ENCODE peak calls at places on chromosomes 2 and 18, in eight cellular contexts. One of them, this sample, is unnamed.

GRCh38 chr2:19890104-19890503 is 11.7 kb downstream of the TTC32 start:
- DNase-seq in activated CD4-positive, alpha-beta T cell treated with anti-CD3 and anti-CD28 coated beads, Interleukin-2, amount 50 U/mL, for 48 hours: no peak
- DNase-seq in epithelial cell of esophagus: no peak
- DNase-seq in NCI-H1048: no peak
- DNase-seq in H54: no peak
- DNase-seq in amygdala: no peak
- DNase-seq in stimulated activated CD8-positive, alpha-beta memory T cell treated with anti-CD3 and anti-CD28 coated beads, Interleukin-15, amount 100 ng/mL, for 4 hours: no peak
- DNase-seq in stimulated activated CD4-positive, alpha-beta T cell treated with anti-CD3 and anti-CD28 coated beads, Interleukin-15, amount 100 ng/mL, for 1 hour: no peak
- DNase-seq in this sample: no peak

GRCh38 chr2:27779417-27780055 is 8.0 kb downstream of the MRPL33 start:
- DNase-seq in activated CD4-positive, alpha-beta T cell treated with anti-CD3 and anti-CD28 coated beads, Interleukin-2, amount 50 U/mL, for 48 hours: no peak
- DNase-seq in epithelial cell of esophagus: no peak
- DNase-seq in NCI-H1048: no peak
- DNase-seq in H54: no peak
- DNase-seq in amygdala: no peak
- DNase-seq in stimulated activated CD8-positive, alpha-beta memory T cell treated with anti-CD3 and anti-CD28 coated beads, Interleukin-15, amount 100 ng/mL, for 4 hours: no peak
- DNase-seq in stimulated activated CD4-positive, alpha-beta T cell treated with anti-CD3 and anti-CD28 coated beads, Interleukin-15, amount 100 ng/mL, for 1 hour: no peak
- DNase-seq in this sample: no peak

GRCh38 chr2:218272531-218273212 is 2.4 kb downstream of the PNKD start:
- DNase-seq in activated CD4-positive, alpha-beta T cell treated with anti-CD3 and anti-CD28 coated beads, Interleukin-2, amount 50 U/mL, for 48 hours: peak; percentile 85
- DNase-seq in epithelial cell of esophagus: peak; percentile 98
- DNase-seq in NCI-H1048: peak; percentile 29
- DNase-seq in H54: peak; percentile 86
- DNase-seq in amygdala: peak; percentile 71
- DNase-seq in stimulated activated CD8-positive, alpha-beta memory T cell treated with anti-CD3 and anti-CD28 coated beads, Interleukin-15, amount 100 ng/mL, for 4 hours: peak; percentile 64
- DNase-seq in stimulated activated CD4-positive, alpha-beta T cell treated with anti-CD3 and anti-CD28 coated beads, Interleukin-15, amount 100 ng/mL, for 1 hour: peak; percentile 64
- DNase-seq in this sample: peak; percentile 84

GRCh38 chr2:99512081-99512480 is 22.3 kb upstream of the REV1 start:
- DNase-seq in activated CD4-positive, alpha-beta T cell treated with anti-CD3 and anti-CD28 coated beads, Interleukin-2, amount 50 U/mL, for 48 hours: no peak
- DNase-seq in epithelial cell of esophagus: no peak
- DNase-seq in NCI-H1048: no peak
- DNase-seq in H54: no peak
- DNase-seq in amygdala: no peak
- DNase-seq in stimulated activated CD8-positive, alpha-beta memory T cell treated with anti-CD3 and anti-CD28 coated beads, Interleukin-15, amount 100 ng/mL, for 4 hours: no peak
- DNase-seq in stimulated activated CD4-positive, alpha-beta T cell treated with anti-CD3 and anti-CD28 coated beads, Interleukin-15, amount 100 ng/mL, for 1 hour: no peak
- DNase-seq in this sample: no peak

GRCh38 chr2:16707014-16707413 is 41.4 kb upstream of the CYRIA start:
- DNase-seq in activated CD4-positive, alpha-beta T cell treated with anti-CD3 and anti-CD28 coated beads, Interleukin-2, amount 50 U/mL, for 48 hours: no peak
- DNase-seq in epithelial cell of esophagus: no peak
- DNase-seq in NCI-H1048: no peak
- DNase-seq in H54: no peak
- DNase-seq in amygdala: no peak
- DNase-seq in stimulated activated CD8-positive, alpha-beta memory T cell treated with anti-CD3 and anti-CD28 coated beads, Interleukin-15, amount 100 ng/mL, for 4 hours: no peak
- DNase-seq in stimulated activated CD4-positive, alpha-beta T cell treated with anti-CD3 and anti-CD28 coated beads, Interleukin-15, amount 100 ng/mL, for 1 hour: no peak
- DNase-seq in this sample: no peak

GRCh38 chr18:46179306-46179705 is 75.1 kb downstream of the HAUS1 start:
- DNase-seq in activated CD4-positive, alpha-beta T cell treated with anti-CD3 and anti-CD28 coated beads, Interleukin-2, amount 50 U/mL, for 48 hours: no peak
- DNase-seq in epithelial cell of esophagus: no peak
- DNase-seq in NCI-H1048: no peak
- DNase-seq in H54: no peak
- DNase-seq in amygdala: no peak
- DNase-seq in stimulated activated CD8-positive, alpha-beta memory T cell treated with anti-CD3 and anti-CD28 coated beads, Interleukin-15, amount 100 ng/mL, for 4 hours: no peak
- DNase-seq in stimulated activated CD4-positive, alpha-beta T cell treated with anti-CD3 and anti-CD28 coated beads, Interleukin-15, amount 100 ng/mL, for 1 hour: no peak
- DNase-seq in this sample: no peak

GRCh38 chr2:55232863-55233657 is 572 bp downstream of the RPS27A start:
- DNase-seq in activated CD4-positive, alpha-beta T cell treated with anti-CD3 and anti-CD28 coated beads, Interleukin-2, amount 50 U/mL, for 48 hours: peak; percentile 40
- DNase-seq in epithelial cell of esophagus: peak; percentile 39
- DNase-seq in NCI-H1048: no peak
- DNase-seq in H54: no peak
- DNase-seq in amygdala: no peak
- DNase-seq in stimulated activated CD8-positive, alpha-beta memory T cell treated with anti-CD3 and anti-CD28 coated beads, Interleukin-15, amount 100 ng/mL, for 4 hours: no peak
- DNase-seq in stimulated activated CD4-positive, alpha-beta T cell treated with anti-CD3 and anti-CD28 coated beads, Interleukin-15, amount 100 ng/mL, for 1 hour: peak; percentile 29
- DNase-seq in this sample: no peak

GRCh38 chr2:105721991-105722511 is 22.7 kb upstream of the NCK2 start:
- DNase-seq in activated CD4-positive, alpha-beta T cell treated with anti-CD3 and anti-CD28 coated beads, Interleukin-2, amount 50 U/mL, for 48 hours: no peak
- DNase-seq in epithelial cell of esophagus: no peak
- DNase-seq in NCI-H1048: no peak
- DNase-seq in H54: no peak
- DNase-seq in amygdala: no peak
- DNase-seq in stimulated activated CD8-positive, alpha-beta memory T cell treated with anti-CD3 and anti-CD28 coated beads, Interleukin-15, amount 100 ng/mL, for 4 hours: no peak
- DNase-seq in stimulated activated CD4-positive, alpha-beta T cell treated with anti-CD3 and anti-CD28 coated beads, Interleukin-15, amount 100 ng/mL, for 1 hour: no peak
- DNase-seq in this sample: no peak

GRCh38 chr2:106267997-106268396 is 73.9 kb upstream of the UXS1 start:
- DNase-seq in activated CD4-positive, alpha-beta T cell treated with anti-CD3 and anti-CD28 coated beads, Interleukin-2, amount 50 U/mL, for 48 hours: no peak
- DNase-seq in epithelial cell of esophagus: no peak
- DNase-seq in NCI-H1048: no peak
- DNase-seq in H54: no peak
- DNase-seq in amygdala: no peak
- DNase-seq in stimulated activated CD8-positive, alpha-beta memory T cell treated with anti-CD3 and anti-CD28 coated beads, Interleukin-15, amount 100 ng/mL, for 4 hours: peak; percentile 7
- DNase-seq in stimulated activated CD4-positive, alpha-beta T cell treated with anti-CD3 and anti-CD28 coated beads, Interleukin-15, amount 100 ng/mL, for 1 hour: no peak
- DNase-seq in this sample: no peak

GRCh38 chr2:80304522-80304878 is at the start of gene LRRTM1:
- DNase-seq in activated CD4-positive, alpha-beta T cell treated with anti-CD3 and anti-CD28 coated beads, Interleukin-2, amount 50 U/mL, for 48 hours: no peak
- DNase-seq in epithelial cell of esophagus: peak; percentile 18
- DNase-seq in NCI-H1048: no peak
- DNase-seq in H54: no peak
- DNase-seq in amygdala: no peak
- DNase-seq in stimulated activated CD8-positive, alpha-beta memory T cell treated with anti-CD3 and anti-CD28 coated beads, Interleukin-15, amount 100 ng/mL, for 4 hours: no peak
- DNase-seq in stimulated activated CD4-positive, alpha-beta T cell treated with anti-CD3 and anti-CD28 coated beads, Interleukin-15, amount 100 ng/mL, for 1 hour: no peak
- DNase-seq in this sample: no peak

GRCh38 chr2:98102878-98103277 is 15.9 kb downstream of the VWA3B start:
- DNase-seq in activated CD4-positive, alpha-beta T cell treated with anti-CD3 and anti-CD28 coated beads, Interleukin-2, amount 50 U/mL, for 48 hours: no peak
- DNase-seq in epithelial cell of esophagus: no peak
- DNase-seq in NCI-H1048: no peak
- DNase-seq in H54: no peak
- DNase-seq in amygdala: no peak
- DNase-seq in stimulated activated CD8-positive, alpha-beta memory T cell treated with anti-CD3 and anti-CD28 coated beads, Interleukin-15, amount 100 ng/mL, for 4 hours: no peak
- DNase-seq in stimulated activated CD4-positive, alpha-beta T cell treated with anti-CD3 and anti-CD28 coated beads, Interleukin-15, amount 100 ng/mL, for 1 hour: no peak
- DNase-seq in this sample: no peak

GRCh38 chr2:213086566-213086965 is 64.8 kb downstream of the IKZF2 start:
- DNase-seq in activated CD4-positive, alpha-beta T cell treated with anti-CD3 and anti-CD28 coated beads, Interleukin-2, amount 50 U/mL, for 48 hours: no peak
- DNase-seq in epithelial cell of esophagus: no peak
- DNase-seq in NCI-H1048: no peak
- DNase-seq in H54: no peak
- DNase-seq in amygdala: no peak
- DNase-seq in stimulated activated CD8-positive, alpha-beta memory T cell treated with anti-CD3 and anti-CD28 coated beads, Interleukin-15, amount 100 ng/mL, for 4 hours: no peak
- DNase-seq in stimulated activated CD4-positive, alpha-beta T cell treated with anti-CD3 and anti-CD28 coated beads, Interleukin-15, amount 100 ng/mL, for 1 hour: no peak
- DNase-seq in this sample: no peak